ENCODE peak calls at places on chromosomes 6 and 20, in seven cellular contexts. F is naive thymus-derived CD8-positive, alpha-beta T cell; G is HFF-Myc; D is aorta; H is KBM-7; C is AML-193; S is kidney tubule cell. U is an unnamed sample.

GRCh38 chr6:69063401-69063800 is 428.3 kb downstream of the ADGRB3 start:
- DNase-seq in F (no peak), G (no peak), D (no peak), H (no peak), C (no peak), S (peak; percentile 54), U (no peak)

GRCh38 chr6:164991573-164991972 is 317.8 kb downstream of the C6orf118 start:
- DNase-seq in F (no peak), G (no peak), D (no peak), H (no peak), C (no peak), S (no peak), U (no peak)

GRCh38 chr20:3732327-3733118 is at the start of gene HSPA12B:
- DNase-seq in F (no peak), G (no peak), D (peak; percentile 40), H (no peak), C (no peak), S (no peak), U (no peak)

GRCh38 chr6:81820979-81821378 is 68.5 kb upstream of the TENT5A start:
- DNase-seq in F (no peak), G (no peak), D (no peak), H (no peak), C (no peak), S (no peak), U (no peak)

GRCh38 chr6:14766595-14766994 is 479.3 kb upstream of the JARID2 start:
- DNase-seq in F (no peak), G (no peak), D (no peak), H (no peak), C (no peak), S (no peak), U (no peak)

GRCh38 chr6:73714227-73714626 is 18.2 kb downstream of the CD109 start:
- DNase-seq in F (no peak), G (no peak), D (no peak), H (no peak), C (no peak), S (peak; percentile 62), U (no peak)

GRCh38 chr6:165972139-165972802 is 195.4 kb downstream of the TBXT start:
- DNase-seq in F (no peak), G (no peak), D (no peak), H (no peak), C (no peak), S (no peak), U (no peak)

GRCh38 chr6:20353134-20353533 is 48.5 kb upstream of the E2F3 start:
- DNase-seq in F (no peak), G (no peak), D (no peak), H (no peak), C (no peak), S (no peak), U (no peak)

GRCh38 chr6:81696505-81696904 is 56.0 kb downstream of the TENT5A start:
- DNase-seq in F (no peak), G (no peak), D (no peak), H (no peak), C (no peak), S (peak; percentile 49), U (no peak)

GRCh38 chr20:48595495-48596475 is 232.0 kb downstream of the PREX1 start:
- DNase-seq in F (no peak), G (no peak), D (no peak), H (no peak), C (no peak), S (no peak), U (no peak)

GRCh38 chr6:3209114-3210023 is 18.1 kb downstream of the TUBB2B start:
- DNase-seq in F (no peak), G (peak; percentile 99), D (peak; percentile 76), H (no peak), C (no peak), S (peak; percentile 96), U (no peak)

GRCh38 chr20:34526466-34526865 is 10.2 kb downstream of the DYNLRB1 start:
- DNase-seq in F (no peak), G (no peak), D (no peak), H (no peak), C (no peak), S (peak; percentile 37), U (no peak)

GRCh38 chr20:61935926-61936700 is 129.6 kb downstream of the TAF4 start:
- DNase-seq in F (no peak), G (no peak), D (no peak), H (no peak), C (no peak), S (no peak), U (no peak)

GRCh38 chr6:137493218-137494038 is 766 bp downstream of the OLIG3 start:
- DNase-seq in F (no peak), G (no peak), D (no peak), H (no peak), C (no peak), S (no peak), U (no peak)

GRCh38 chr20:51221791-51222408 is 199.0 kb upstream of the KCNG1 start:
- DNase-seq in F (no peak), G (no peak), D (no peak), H (no peak), C (no peak), S (peak; percentile 37), U (no peak)

GRCh38 chr20:49591217-49591865 is 23.4 kb upstream of the PTGIS start:
- DNase-seq in F (no peak), G (no peak), D (no peak), H (no peak), C (no peak), S (no peak), U (no peak)

GRCh38 chr20:3846378-3846739 is 275 bp upstream of the MAVS start:
- DNase-seq in F (no peak), G (no peak), D (no peak), H (no peak), C (no peak), S (no peak), U (no peak)

GRCh38 chr20:62507991-62508640 is 32.3 kb upstream of the GATA5 start:
- DNase-seq in F (no peak), G (no peak), D (peak; percentile 41), H (no peak), C (no peak), S (no peak), U (no peak)

GRCh38 chr20:5933802-5934436 is 16.4 kb downstream of the TRMT6 start:
- DNase-seq in F (no peak), G (no peak), D (no peak), H (peak; percentile 60), C (peak; percentile 75), S (peak; percentile 31), U (no peak)

GRCh38 chr6:137259349-137259748 is 40.2 kb upstream of the IFNGR1 start:
- DNase-seq in F (no peak), G (no peak), D (no peak), H (no peak), C (no peak), S (peak; percentile 83), U (no peak)

GRCh38 chr6:28953039-28953872 is 29.5 kb upstream of the TRIM27 start:
- DNase-seq in F (no peak), G (no peak), D (no peak), H (peak; percentile 78), C (no peak), S (peak; percentile 80), U (peak; percentile 23)

GRCh38 chr6:112018619-112019416 is 35.1 kb upstream of the CCN6 start:
- DNase-seq in F (no peak), G (no peak), D (peak; percentile 66), H (no peak), C (no peak), S (peak; percentile 25), U (no peak)

GRCh38 chr6:35782424-35782823 is 1.6 kb downstream of the CLPSL1 start:
- DNase-seq in F (no peak), G (no peak), D (no peak), H (no peak), C (no peak), S (peak; percentile 31), U (no peak)

U was measured in GF-D8.